ENCODE peak calls at places on chromosome 9, in four cellular contexts. One of them, this sample, is unnamed.

GRCh38 chr9:36341936-36342577 is 58.0 kb downstream of the RNF38 start:
- DNase-seq in SK-N-SH: no peak
- DNase-seq in HepG2: no peak
- DNase-seq in K562: no peak
- DNase-seq in this sample: no peak

GRCh38 chr9:96294146-96294545 is 7.8 kb downstream of the HSD17B3 start:
- DNase-seq in SK-N-SH: no peak
- DNase-seq in HepG2: no peak
- DNase-seq in K562: no peak
- DNase-seq in this sample: no peak

GRCh38 chr9:31574006-31574750 is 810.3 kb upstream of the ACO1 start:
- DNase-seq in SK-N-SH: no peak
- DNase-seq in HepG2: no peak
- DNase-seq in K562: no peak
- DNase-seq in this sample: no peak

GRCh38 chr9:126852289-126852688 is 8.2 kb upstream of the ZBTB34 start:
- DNase-seq in SK-N-SH: no peak
- DNase-seq in HepG2: no peak
- DNase-seq in K562: no peak
- DNase-seq in this sample: no peak

GRCh38 chr9:100063185-100063584 is 35.6 kb downstream of the ERP44 start:
- DNase-seq in SK-N-SH: no peak
- DNase-seq in HepG2: no peak
- DNase-seq in K562: no peak
- DNase-seq in this sample: no peak

GRCh38 chr9:133274236-133275104 is 531 bp downstream of the ABO start:
- DNase-seq in SK-N-SH: no peak
- DNase-seq in HepG2: no peak
- DNase-seq in K562: no peak
- DNase-seq in this sample: no peak

GRCh38 chr9:115945009-115945431 is 208.6 kb upstream of the PAPPA start:
- DNase-seq in SK-N-SH: no peak
- DNase-seq in HepG2: no peak
- DNase-seq in K562: no peak
- DNase-seq in this sample: no peak

GRCh38 chr9:131621551-131622321 is 76.4 kb downstream of the PRRT1B start:
- DNase-seq in SK-N-SH: no peak
- DNase-seq in HepG2: no peak
- DNase-seq in K562: no peak
- DNase-seq in this sample: peak

GRCh38 chr9:111599092-111599947 is at the start of gene PTGR1:
- DNase-seq in SK-N-SH: peak
- DNase-seq in HepG2: peak
- DNase-seq in K562: no peak
- DNase-seq in this sample: peak

GRCh38 chr9:37948417-37948980 is 44.6 kb upstream of the SLC25A51 start:
- DNase-seq in SK-N-SH: no peak
- DNase-seq in HepG2: no peak
- DNase-seq in K562: no peak
- DNase-seq in this sample: no peak

GRCh38 chr9:33375238-33375840 is 27.0 kb downstream of the AQP7 start:
- DNase-seq in SK-N-SH: no peak
- DNase-seq in HepG2: no peak
- DNase-seq in K562: no peak
- DNase-seq in this sample: no peak

GRCh38 chr9:115985657-115986056 is 167.9 kb upstream of the PAPPA start:
- DNase-seq in SK-N-SH: no peak
- DNase-seq in HepG2: no peak
- DNase-seq in K562: no peak
- DNase-seq in this sample: no peak

GRCh38 chr9:20015427-20015931 is 226.6 kb upstream of the SLC24A2 start:
- DNase-seq in SK-N-SH: no peak
- DNase-seq in HepG2: no peak
- DNase-seq in K562: no peak
- DNase-seq in this sample: no peak

GRCh38 chr9:134066546-134066922 is 1.3 kb downstream of the BRD3 start:
- DNase-seq in SK-N-SH: peak
- DNase-seq in HepG2: no peak
- DNase-seq in K562: peak
- DNase-seq in this sample: no peak

GRCh38 chr9:126722252-126722921 is 82.5 kb upstream of the ZBTB43 start:
- DNase-seq in SK-N-SH: peak
- DNase-seq in HepG2: no peak
- DNase-seq in K562: peak
- DNase-seq in this sample: peak

GRCh38 chr9:37903581-37903830 is 421 bp downstream of the SLC25A51 start:
- DNase-seq in SK-N-SH: no peak
- DNase-seq in HepG2: no peak
- DNase-seq in K562: no peak
- DNase-seq in this sample: no peak

GRCh38 chr9:100087218-100087617 is 11.6 kb downstream of the ERP44 start:
- DNase-seq in SK-N-SH: no peak
- DNase-seq in HepG2: no peak
- DNase-seq in K562: no peak
- DNase-seq in this sample: no peak

GRCh38 chr9:17520264-17521058 is 58.4 kb upstream of the SH3GL2 start:
- DNase-seq in SK-N-SH: no peak
- DNase-seq in HepG2: no peak
- DNase-seq in K562: no peak
- DNase-seq in this sample: no peak

GRCh38 chr9:114405294-114406034 is 17.7 kb upstream of the AKNA start:
- DNase-seq in SK-N-SH: peak
- DNase-seq in HepG2: peak
- DNase-seq in K562: peak
- DNase-seq in this sample: no peak

GRCh38 chr9:2132484-2133082 is 117.4 kb downstream of the SMARCA2 start:
- DNase-seq in SK-N-SH: peak
- DNase-seq in HepG2: no peak
- DNase-seq in K562: no peak
- DNase-seq in this sample: no peak

GRCh38 chr9:134606951-134607733 is 34.5 kb upstream of the COL5A1 start:
- DNase-seq in SK-N-SH: peak
- DNase-seq in HepG2: no peak
- DNase-seq in K562: peak
- DNase-seq in this sample: no peak

GRCh38 chr9:29422445-29422844 is 1849.2 kb upstream of the C9orf72 start:
- DNase-seq in SK-N-SH: no peak
- DNase-seq in HepG2: no peak
- DNase-seq in K562: no peak
- DNase-seq in this sample: peak

GRCh38 chr9:30012622-30013021 is 2371.8 kb upstream of the ACO1 start:
- DNase-seq in SK-N-SH: no peak
- DNase-seq in HepG2: no peak
- DNase-seq in K562: no peak
- DNase-seq in this sample: no peak

GRCh38 chr9:104868687-104869404 is 59.1 kb downstream of the ABCA1 start:
- DNase-seq in SK-N-SH: peak
- DNase-seq in HepG2: no peak
- DNase-seq in K562: peak
- DNase-seq in this sample: peak

GRCh38 chr9:118751077-118751847 is 618.0 kb downstream of the BRINP1 start:
- DNase-seq in SK-N-SH: no peak
- DNase-seq in HepG2: no peak
- DNase-seq in K562: no peak
- DNase-seq in this sample: no peak

GRCh38 chr9:93190656-93191353 is 6.9 kb downstream of the WNK2 start:
- DNase-seq in SK-N-SH: no peak
- DNase-seq in HepG2: no peak
- DNase-seq in K562: no peak
- DNase-seq in this sample: no peak

GRCh38 chr9:109121218-109121796 is 1.6 kb upstream of the TMEM245 start:
- DNase-seq in SK-N-SH: no peak
- DNase-seq in HepG2: no peak
- DNase-seq in K562: no peak
- DNase-seq in this sample: no peak

GRCh38 chr9:72156586-72156985 is 7.3 kb downstream of the GDA start:
- DNase-seq in SK-N-SH: no peak
- DNase-seq in HepG2: no peak
- DNase-seq in K562: no peak
- DNase-seq in this sample: no peak

GRCh38 chr9:108885643-108886348 is 23.7 kb downstream of the ACTL7A start:
- DNase-seq in SK-N-SH: no peak
- DNase-seq in HepG2: peak
- DNase-seq in K562: peak
- DNase-seq in this sample: peak

GRCh38 chr9:127292415-127292814 is 27.8 kb downstream of the GARNL3 start:
- DNase-seq in SK-N-SH: no peak
- DNase-seq in HepG2: no peak
- DNase-seq in K562: no peak
- DNase-seq in this sample: no peak

GRCh38 chr9:31210982-31211570 is 1173.4 kb upstream of the ACO1 start:
- DNase-seq in SK-N-SH: no peak
- DNase-seq in HepG2: no peak
- DNase-seq in K562: no peak
- DNase-seq in this sample: peak

GRCh38 chr9:82170079-82170662 is 181.6 kb downstream of the SPATA31D1 start:
- DNase-seq in SK-N-SH: no peak
- DNase-seq in HepG2: no peak
- DNase-seq in K562: no peak
- DNase-seq in this sample: no peak

GRCh38 chr9:120532475-120532874 is 47.5 kb downstream of the CDK5RAP2 start:
- DNase-seq in SK-N-SH: no peak
- DNase-seq in HepG2: no peak
- DNase-seq in K562: no peak
- DNase-seq in this sample: no peak

DNA sequence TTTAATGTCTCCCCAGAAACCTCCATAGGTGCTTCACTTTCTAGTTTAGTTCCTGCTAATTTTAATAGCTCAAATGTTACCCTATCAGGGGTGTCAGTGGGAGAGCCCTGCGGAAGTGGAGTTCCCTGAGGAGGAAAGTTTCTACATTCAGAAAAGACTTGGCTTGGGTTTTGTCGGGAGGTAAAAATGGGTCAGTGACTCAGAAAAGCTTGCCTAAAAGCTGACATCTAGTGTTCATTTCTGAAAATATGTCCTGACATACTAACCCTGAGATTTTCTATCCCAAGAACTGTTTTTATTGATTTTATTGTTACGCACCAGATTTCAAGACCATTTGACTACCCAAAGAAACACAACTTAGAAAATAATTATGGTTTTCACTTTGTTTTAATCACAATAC is 40.9 kb upstream of the GLDC start:
- DNase-seq in SK-N-SH: no peak
- DNase-seq in HepG2: peak
- DNase-seq in K562: no peak
- DNase-seq in this sample: no peak
- TF ChIP-seq CTCF in SK-N-SH: peak
- TF ChIP-seq CTCF in HepG2: peak
- TF ChIP-seq CTCF in K562: peak
- TF ChIP-seq CTCF in this sample: no peak

GRCh38 chr9:5633243-5633642 is 4.3 kb downstream of the RIC1 start:
- DNase-seq in SK-N-SH: no peak
- DNase-seq in HepG2: no peak
- DNase-seq in K562: peak
- DNase-seq in this sample: no peak

GRCh38 chr9:5631021-5631420 is 2.1 kb downstream of the RIC1 start:
- DNase-seq in SK-N-SH: no peak
- DNase-seq in HepG2: peak
- DNase-seq in K562: no peak
- DNase-seq in this sample: no peak

GRCh38 chr9:5630038-5630507 is 1.2 kb downstream of the RIC1 start:
- DNase-seq in SK-N-SH: peak
- DNase-seq in HepG2: peak
- DNase-seq in K562: no peak
- DNase-seq in this sample: no peak

GRCh38 chr9:5635390-5635789 is 6.5 kb downstream of the RIC1 start:
- DNase-seq in SK-N-SH: no peak
- DNase-seq in HepG2: no peak
- DNase-seq in K562: no peak
- DNase-seq in this sample: no peak

DNA sequence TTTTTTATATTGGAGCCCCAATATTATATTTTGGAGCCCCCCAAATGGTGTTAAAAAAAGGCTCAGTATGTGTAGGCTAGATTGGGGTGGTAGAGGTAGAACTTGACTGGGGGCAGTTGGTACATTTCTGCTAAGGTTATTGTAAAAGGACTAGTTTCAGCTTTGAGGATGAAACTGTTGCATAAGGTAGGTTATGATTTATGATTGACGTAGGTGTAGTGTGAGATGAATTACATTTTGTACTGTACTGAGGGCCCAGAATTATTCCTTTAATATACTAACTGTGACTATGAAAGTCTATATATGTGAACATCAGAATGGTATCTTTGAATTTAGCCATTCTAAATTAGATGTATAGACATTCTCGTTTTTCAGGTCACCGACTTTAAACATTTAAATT is 3.6 kb downstream of the RIC1 start:
- DNase-seq in SK-N-SH: no peak
- DNase-seq in HepG2: no peak
- DNase-seq in K562: no peak
- DNase-seq in this sample: no peak
- H3K4me3 ChIP-seq in SK-N-SH: no peak
- H3K4me3 ChIP-seq in HepG2: no peak
- H3K4me3 ChIP-seq in K562: no peak
- H3K4me3 ChIP-seq in this sample: no peak

DNA sequence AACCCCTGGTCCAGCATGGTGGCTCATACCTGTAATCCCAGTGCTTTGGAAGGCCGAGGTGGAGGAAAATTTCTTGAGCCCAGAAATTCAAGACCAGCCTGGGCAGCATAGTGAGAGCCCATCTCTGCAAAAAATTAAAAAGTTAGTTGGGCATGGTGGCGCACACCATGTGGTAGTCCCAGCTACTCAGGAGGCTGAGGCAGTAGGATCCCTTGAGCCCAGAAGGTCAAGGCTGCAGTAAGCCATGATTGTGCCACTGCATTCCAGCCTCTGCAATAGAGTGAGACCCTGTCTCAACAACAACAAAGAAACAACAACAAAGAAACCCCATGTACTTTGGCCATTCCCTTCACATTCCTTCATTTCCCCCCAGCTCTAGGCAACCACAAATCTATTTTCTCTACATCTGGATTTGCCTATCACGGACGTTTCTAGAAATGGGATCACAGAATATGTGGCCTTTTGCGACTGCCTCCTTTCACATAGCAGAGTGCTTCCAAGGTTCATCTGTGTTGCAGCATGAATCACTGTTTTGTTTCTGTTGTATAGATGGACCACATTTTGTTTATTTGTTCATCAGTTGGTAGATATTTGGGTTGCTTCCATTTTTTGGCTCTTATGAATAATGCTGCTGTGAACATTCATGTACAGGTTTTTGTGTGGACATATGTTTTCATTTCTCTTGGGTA is 17.9 kb downstream of the MIGA2 start:
- DNase-seq in SK-N-SH: no peak
- DNase-seq in HepG2: no peak
- DNase-seq in K562: no peak
- DNase-seq in this sample: no peak
- TF ChIP-seq GABPA in SK-N-SH: no peak
- TF ChIP-seq GABPA in HepG2: no peak
- TF ChIP-seq GABPA in K562: no peak
- TF ChIP-seq GABPA in this sample: no peak

GRCh38 chr9:89189215-89189614 is 10.6 kb upstream of the SHC3 start:
- DNase-seq in SK-N-SH: no peak
- DNase-seq in HepG2: no peak
- DNase-seq in K562: no peak
- DNase-seq in this sample: no peak
- TF ChIP-seq CTCF in SK-N-SH: no peak
- TF ChIP-seq CTCF in HepG2: no peak
- TF ChIP-seq CTCF in K562: no peak
- TF ChIP-seq CTCF in this sample: no peak

GRCh38 chr9:130402243-130402642 is 42.5 kb upstream of the ASS1 start:
- DNase-seq in SK-N-SH: no peak
- DNase-seq in HepG2: no peak
- DNase-seq in K562: no peak
- DNase-seq in this sample: no peak
- H3K4me3 ChIP-seq in SK-N-SH: no peak
- H3K4me3 ChIP-seq in HepG2: no peak
- H3K4me3 ChIP-seq in K562: no peak
- H3K4me3 ChIP-seq in this sample: no peak